ENCODE peak calls at places on chromosomes 3 and 15, in six cellular contexts. One of them, this sample, is unnamed.

GRCh38 chr15:31069360-31070000 is 32.0 kb downstream of the TRPM1 start:
- DNase-seq in AML-193: no peak
- DNase-seq in activated naive CD8-positive, alpha-beta T cell treated with anti-CD3 and anti-CD28 coated beads, Interleukin-2, amount 10 ng/mL, durations not matched to agents 7 days and 5 days: no peak
- DNase-seq in AG04449: no peak
- DNase-seq in sciatic nerve: no peak
- DNase-seq in stimulated activated CD8-positive, alpha-beta memory T cell treated with anti-CD3 and anti-CD28 coated beads, Interleukin-15, amount 100 ng/mL, for 24 hours: no peak
- DNase-seq in this sample: no peak

GRCh38 chr15:62125763-62126162 is 39.3 kb downstream of the C2CD4B start:
- DNase-seq in AML-193: peak; percentile 3
- DNase-seq in activated naive CD8-positive, alpha-beta T cell treated with anti-CD3 and anti-CD28 coated beads, Interleukin-2, amount 10 ng/mL, durations not matched to agents 7 days and 5 days: no peak
- DNase-seq in AG04449: no peak
- DNase-seq in sciatic nerve: no peak
- DNase-seq in stimulated activated CD8-positive, alpha-beta memory T cell treated with anti-CD3 and anti-CD28 coated beads, Interleukin-15, amount 100 ng/mL, for 24 hours: no peak
- DNase-seq in this sample: no peak

GRCh38 chr3:130918328-130918727 is 24.4 kb downstream of the ATP2C1 start:
- DNase-seq in AML-193: no peak
- DNase-seq in activated naive CD8-positive, alpha-beta T cell treated with anti-CD3 and anti-CD28 coated beads, Interleukin-2, amount 10 ng/mL, durations not matched to agents 7 days and 5 days: no peak
- DNase-seq in AG04449: no peak
- DNase-seq in sciatic nerve: no peak
- DNase-seq in stimulated activated CD8-positive, alpha-beta memory T cell treated with anti-CD3 and anti-CD28 coated beads, Interleukin-15, amount 100 ng/mL, for 24 hours: no peak
- DNase-seq in this sample: no peak

GRCh38 chr3:32420138-32420981 is 28.7 kb downstream of the CMTM7 start:
- DNase-seq in AML-193: no peak
- DNase-seq in activated naive CD8-positive, alpha-beta T cell treated with anti-CD3 and anti-CD28 coated beads, Interleukin-2, amount 10 ng/mL, durations not matched to agents 7 days and 5 days: no peak
- DNase-seq in AG04449: no peak
- DNase-seq in sciatic nerve: no peak
- DNase-seq in stimulated activated CD8-positive, alpha-beta memory T cell treated with anti-CD3 and anti-CD28 coated beads, Interleukin-15, amount 100 ng/mL, for 24 hours: no peak
- DNase-seq in this sample: peak; percentile 56

GRCh38 chr3:174820885-174821284 is 38.2 kb upstream of the NAALADL2 start:
- DNase-seq in AML-193: no peak
- DNase-seq in activated naive CD8-positive, alpha-beta T cell treated with anti-CD3 and anti-CD28 coated beads, Interleukin-2, amount 10 ng/mL, durations not matched to agents 7 days and 5 days: no peak
- DNase-seq in AG04449: no peak
- DNase-seq in sciatic nerve: no peak
- DNase-seq in stimulated activated CD8-positive, alpha-beta memory T cell treated with anti-CD3 and anti-CD28 coated beads, Interleukin-15, amount 100 ng/mL, for 24 hours: no peak
- DNase-seq in this sample: no peak

GRCh38 chr15:70512772-70513362 is 250.5 kb downstream of the UACA start:
- DNase-seq in AML-193: peak; percentile 76
- DNase-seq in activated naive CD8-positive, alpha-beta T cell treated with anti-CD3 and anti-CD28 coated beads, Interleukin-2, amount 10 ng/mL, durations not matched to agents 7 days and 5 days: peak; percentile 69
- DNase-seq in AG04449: no peak
- DNase-seq in sciatic nerve: no peak
- DNase-seq in stimulated activated CD8-positive, alpha-beta memory T cell treated with anti-CD3 and anti-CD28 coated beads, Interleukin-15, amount 100 ng/mL, for 24 hours: no peak
- DNase-seq in this sample: no peak

GRCh38 chr15:85379403-85380131 is 836 bp upstream of the AKAP13 start:
- DNase-seq in AML-193: no peak
- DNase-seq in activated naive CD8-positive, alpha-beta T cell treated with anti-CD3 and anti-CD28 coated beads, Interleukin-2, amount 10 ng/mL, durations not matched to agents 7 days and 5 days: peak; percentile 75
- DNase-seq in AG04449: no peak
- DNase-seq in sciatic nerve: no peak
- DNase-seq in stimulated activated CD8-positive, alpha-beta memory T cell treated with anti-CD3 and anti-CD28 coated beads, Interleukin-15, amount 100 ng/mL, for 24 hours: no peak
- DNase-seq in this sample: no peak

GRCh38 chr3:187986514-187986934 is 167.4 kb upstream of the LPP start:
- DNase-seq in AML-193: peak; percentile 56
- DNase-seq in activated naive CD8-positive, alpha-beta T cell treated with anti-CD3 and anti-CD28 coated beads, Interleukin-2, amount 10 ng/mL, durations not matched to agents 7 days and 5 days: no peak
- DNase-seq in AG04449: peak; percentile 69
- DNase-seq in sciatic nerve: no peak
- DNase-seq in stimulated activated CD8-positive, alpha-beta memory T cell treated with anti-CD3 and anti-CD28 coated beads, Interleukin-15, amount 100 ng/mL, for 24 hours: no peak
- DNase-seq in this sample: no peak

GRCh38 chr3:64995857-64996564 is 308.2 kb upstream of the ADAMTS9 start:
- DNase-seq in AML-193: no peak
- DNase-seq in activated naive CD8-positive, alpha-beta T cell treated with anti-CD3 and anti-CD28 coated beads, Interleukin-2, amount 10 ng/mL, durations not matched to agents 7 days and 5 days: no peak
- DNase-seq in AG04449: no peak
- DNase-seq in sciatic nerve: no peak
- DNase-seq in stimulated activated CD8-positive, alpha-beta memory T cell treated with anti-CD3 and anti-CD28 coated beads, Interleukin-15, amount 100 ng/mL, for 24 hours: no peak
- DNase-seq in this sample: no peak

GRCh38 chr3:12182687-12183441 is 24.2 kb upstream of the TIMP4 start:
- DNase-seq in AML-193: no peak
- DNase-seq in activated naive CD8-positive, alpha-beta T cell treated with anti-CD3 and anti-CD28 coated beads, Interleukin-2, amount 10 ng/mL, durations not matched to agents 7 days and 5 days: no peak
- DNase-seq in AG04449: no peak
- DNase-seq in sciatic nerve: no peak
- DNase-seq in stimulated activated CD8-positive, alpha-beta memory T cell treated with anti-CD3 and anti-CD28 coated beads, Interleukin-15, amount 100 ng/mL, for 24 hours: no peak
- DNase-seq in this sample: no peak

GRCh38 chr3:61202086-61202485 is 49.2 kb downstream of the FHIT start:
- DNase-seq in AML-193: no peak
- DNase-seq in activated naive CD8-positive, alpha-beta T cell treated with anti-CD3 and anti-CD28 coated beads, Interleukin-2, amount 10 ng/mL, durations not matched to agents 7 days and 5 days: no peak
- DNase-seq in AG04449: no peak
- DNase-seq in sciatic nerve: no peak
- DNase-seq in stimulated activated CD8-positive, alpha-beta memory T cell treated with anti-CD3 and anti-CD28 coated beads, Interleukin-15, amount 100 ng/mL, for 24 hours: no peak
- DNase-seq in this sample: no peak

GRCh38 chr3:93969443-93969842 is 4.3 kb downstream of the PROS1 start:
- DNase-seq in AML-193: no peak
- DNase-seq in activated naive CD8-positive, alpha-beta T cell treated with anti-CD3 and anti-CD28 coated beads, Interleukin-2, amount 10 ng/mL, durations not matched to agents 7 days and 5 days: no peak
- DNase-seq in AG04449: no peak
- DNase-seq in sciatic nerve: no peak
- DNase-seq in stimulated activated CD8-positive, alpha-beta memory T cell treated with anti-CD3 and anti-CD28 coated beads, Interleukin-15, amount 100 ng/mL, for 24 hours: no peak
- DNase-seq in this sample: no peak

GRCh38 chr3:13465236-13465958 is 14.7 kb upstream of the HDAC11 start:
- DNase-seq in AML-193: no peak
- DNase-seq in activated naive CD8-positive, alpha-beta T cell treated with anti-CD3 and anti-CD28 coated beads, Interleukin-2, amount 10 ng/mL, durations not matched to agents 7 days and 5 days: no peak
- DNase-seq in AG04449: no peak
- DNase-seq in sciatic nerve: no peak
- DNase-seq in stimulated activated CD8-positive, alpha-beta memory T cell treated with anti-CD3 and anti-CD28 coated beads, Interleukin-15, amount 100 ng/mL, for 24 hours: no peak
- DNase-seq in this sample: no peak

GRCh38 chr3:174168026-174168425 is 691.1 kb upstream of the NAALADL2 start:
- DNase-seq in AML-193: no peak
- DNase-seq in activated naive CD8-positive, alpha-beta T cell treated with anti-CD3 and anti-CD28 coated beads, Interleukin-2, amount 10 ng/mL, durations not matched to agents 7 days and 5 days: no peak
- DNase-seq in AG04449: no peak
- DNase-seq in sciatic nerve: no peak
- DNase-seq in stimulated activated CD8-positive, alpha-beta memory T cell treated with anti-CD3 and anti-CD28 coated beads, Interleukin-15, amount 100 ng/mL, for 24 hours: no peak
- DNase-seq in this sample: no peak

GRCh38 chr15:67836477-67836876 is 3.4 kb downstream of the RNU6-1 start:
- DNase-seq in AML-193: peak; percentile 10
- DNase-seq in activated naive CD8-positive, alpha-beta T cell treated with anti-CD3 and anti-CD28 coated beads, Interleukin-2, amount 10 ng/mL, durations not matched to agents 7 days and 5 days: peak; percentile 55
- DNase-seq in AG04449: no peak
- DNase-seq in sciatic nerve: peak; percentile 75
- DNase-seq in stimulated activated CD8-positive, alpha-beta memory T cell treated with anti-CD3 and anti-CD28 coated beads, Interleukin-15, amount 100 ng/mL, for 24 hours: no peak
- DNase-seq in this sample: no peak

GRCh38 chr15:87733977-87734376 is 522.6 kb downstream of the NTRK3 start:
- DNase-seq in AML-193: no peak
- DNase-seq in activated naive CD8-positive, alpha-beta T cell treated with anti-CD3 and anti-CD28 coated beads, Interleukin-2, amount 10 ng/mL, durations not matched to agents 7 days and 5 days: no peak
- DNase-seq in AG04449: no peak
- DNase-seq in sciatic nerve: no peak
- DNase-seq in stimulated activated CD8-positive, alpha-beta memory T cell treated with anti-CD3 and anti-CD28 coated beads, Interleukin-15, amount 100 ng/mL, for 24 hours: no peak
- DNase-seq in this sample: no peak

GRCh38 chr3:151538706-151539403 is 78.0 kb upstream of the IGSF10 start:
- DNase-seq in AML-193: no peak
- DNase-seq in activated naive CD8-positive, alpha-beta T cell treated with anti-CD3 and anti-CD28 coated beads, Interleukin-2, amount 10 ng/mL, durations not matched to agents 7 days and 5 days: no peak
- DNase-seq in AG04449: no peak
- DNase-seq in sciatic nerve: peak; percentile 65
- DNase-seq in stimulated activated CD8-positive, alpha-beta memory T cell treated with anti-CD3 and anti-CD28 coated beads, Interleukin-15, amount 100 ng/mL, for 24 hours: no peak
- DNase-seq in this sample: no peak